ENCODE peak calls at places on chromosomes 12 and 14, in five cellular contexts. X is activated CD4-positive, alpha-beta T cell treated with anti-CD3 and anti-CD28 coated beads for 48 hours; G is NCI-H226; Z is HS-5; I is Jurkat, Clone E6-1. P is an unnamed sample.

GRCh38 chr14:90903101-90903500 is 86.9 kb upstream of the TTC7B start:
- DNase-seq in X (peak), G (peak), Z (peak), I (peak), P (peak)

GRCh38 chr12:5723071-5723470 is 222.0 kb downstream of the ANO2 start:
- DNase-seq in X (no peak), G (no peak), Z (no peak), I (no peak), P (no peak)

GRCh38 chr12:93287152-93287551 is 90.6 kb upstream of the NUDT4 start:
- DNase-seq in X (no peak), G (peak), Z (no peak), I (no peak), P (no peak)

GRCh38 chr14:36279306-36280244 is 40.9 kb downstream of the MBIP start:
- DNase-seq in X (no peak), G (no peak), Z (no peak), I (no peak), P (no peak)

GRCh38 chr12:7136071-7136470 is 5.9 kb downstream of the CLSTN3 start:
- DNase-seq in X (no peak), G (no peak), Z (no peak), I (no peak), P (no peak)

GRCh38 chr14:51856897-51857296 is 3.5 kb upstream of the GNG2 start:
- DNase-seq in X (no peak), G (no peak), Z (no peak), I (no peak), P (no peak)

GRCh38 chr14:73722581-73722980 is 8.4 kb upstream of the PNMA1 start:
- DNase-seq in X (no peak), G (no peak), Z (no peak), I (no peak), P (no peak)

GRCh38 chr12:1907652-1908611 is 10.5 kb downstream of the CACNA2D4 start:
- DNase-seq in X (peak), G (peak), Z (no peak), I (no peak), P (peak)

GRCh38 chr14:71698027-71698426 is 234.2 kb upstream of the RGS6 start:
- DNase-seq in X (no peak), G (no peak), Z (no peak), I (peak), P (no peak)

GRCh38 chr14:60317609-60318008 is 68.6 kb downstream of the PPM1A start:
- DNase-seq in X (no peak), G (no peak), Z (no peak), I (no peak), P (no peak)

GRCh38 chr12:116321913-116322312 is 44.4 kb upstream of the MED13L start:
- DNase-seq in X (no peak), G (no peak), Z (no peak), I (no peak), P (no peak)

GRCh38 chr14:100529561-100530031 is 57.6 kb downstream of the BEGAIN start:
- DNase-seq in X (no peak), G (no peak), Z (no peak), I (no peak), P (no peak)

GRCh38 chr14:23632461-23633159 is 3.6 kb upstream of the DHRS2 start:
- DNase-seq in X (no peak), G (no peak), Z (no peak), I (no peak), P (no peak)

GRCh38 chr14:58599145-58599544 is 38.6 kb upstream of the DACT1 start:
- DNase-seq in X (no peak), G (no peak), Z (no peak), I (peak), P (no peak)

GRCh38 chr14:50364792-50365191 is 31.9 kb downstream of the CDKL1 start:
- DNase-seq in X (no peak), G (no peak), Z (no peak), I (no peak), P (no peak)

GRCh38 chr14:61653507-61653906 is 41.8 kb upstream of the HIF1A start:
- DNase-seq in X (no peak), G (peak), Z (peak), I (no peak), P (peak)

GRCh38 chr12:98699568-98699967 is 54.5 kb downstream of the APAF1 start:
- DNase-seq in X (no peak), G (no peak), Z (no peak), I (no peak), P (no peak)

GRCh38 chr14:77324816-77325745 is 4.2 kb downstream of the GSTZ1 start:
- DNase-seq in X (no peak), G (no peak), Z (no peak), I (no peak), P (no peak)

GRCh38 chr14:36396798-36397197 is 76.4 kb upstream of the MBIP start:
- DNase-seq in X (no peak), G (no peak), Z (no peak), I (no peak), P (no peak)

GRCh38 chr12:78210894-78211302 is 380.2 kb downstream of the NAV3 start:
- DNase-seq in X (no peak), G (peak), Z (no peak), I (no peak), P (peak)

GRCh38 chr12:111792155-111792876 is 25.6 kb downstream of the ALDH2 start:
- DNase-seq in X (peak), G (no peak), Z (no peak), I (no peak), P (no peak)

GRCh38 chr12:54390668-54391551 is 6.4 kb upstream of the ZNF385A start:
- DNase-seq in X (peak), G (no peak), Z (no peak), I (no peak), P (no peak)

GRCh38 chr14:105493921-105494605 is 3.0 kb downstream of the TEDC1 start:
- DNase-seq in X (no peak), G (no peak), Z (no peak), I (no peak), P (no peak)

GRCh38 chr14:94571395-94571794 is 9.8 kb upstream of the SERPINA5 start:
- DNase-seq in X (no peak), G (no peak), Z (no peak), I (no peak), P (no peak)

GRCh38 chr12:75553398-75553797 is 42.0 kb upstream of the KRR1 start:
- DNase-seq in X (no peak), G (no peak), Z (no peak), I (no peak), P (no peak)

GRCh38 chr14:49982522-49982951 is 89.7 kb downstream of the ARF6 start:
- DNase-seq in X (no peak), G (no peak), Z (peak), I (no peak), P (no peak)